ENCODE peak calls at places on chromosome 15, in seven cellular contexts. U, Q, B, T, R, F and E are unnamed samples.

GRCh38 chr15:49103002-49103401 is 52.4 kb downstream of the COPS2 start:
- DNase-seq in F (no peak), T (no peak), B (no peak), U (no peak), R (no peak), Q (peak), E (no peak)

GRCh38 chr15:82855286-82856092 is 46.1 kb downstream of the WHAMM start:
- DNase-seq in B (no peak), U (no peak), R (no peak), F (peak), Q (no peak), T (no peak), E (no peak)

GRCh38 chr15:74793135-74794028 is 11.5 kb downstream of the CSK start:
- DNase-seq in Q (no peak), B (no peak), U (peak), R (no peak), F (no peak), T (no peak), E (peak)

GRCh38 chr15:85329561-85330421 is 50.6 kb upstream of the AKAP13 start:
- DNase-seq in F (no peak), U (no peak), B (no peak), R (no peak), T (no peak), Q (peak), E (peak)

GRCh38 chr15:63908986-63909385 is 75.2 kb upstream of the HERC1 start:
- DNase-seq in B (no peak), U (no peak), F (no peak), T (no peak), R (no peak), Q (peak), E (no peak)

GRCh38 chr15:85048430-85048829 is 66.8 kb downstream of the PDE8A start:
- DNase-seq in U (no peak), B (no peak), R (no peak), T (no peak), F (no peak), Q (peak), E (no peak)

GRCh38 chr15:81888748-81889479 is 156.9 kb downstream of the MEX3B start:
- DNase-seq in Q (peak), B (no peak), R (no peak), T (no peak), F (no peak), U (no peak), E (no peak)

GRCh38 chr15:68380456-68380855 is 51.5 kb downstream of the ITGA11 start:
- DNase-seq in Q (no peak), T (no peak), U (no peak), R (no peak), B (no peak), F (no peak), E (peak)

GRCh38 chr15:90086868-90087268 is 15.4 kb downstream of the IDH2 start:
- DNase-seq in T (no peak), Q (peak), B (peak), U (no peak), F (no peak), R (no peak), E (peak)

GRCh38 chr15:81166949-81167816 is 29.5 kb upstream of the IL16 start:
- DNase-seq in R (no peak), Q (no peak), U (no peak), T (no peak), F (no peak), B (no peak), E (no peak)

GRCh38 chr15:74011610-74012009 is 17.1 kb downstream of the PML start:
- DNase-seq in T (no peak), F (no peak), B (no peak), R (no peak), Q (peak), U (no peak), E (no peak)

GRCh38 chr15:36557364-36557763 is 22.1 kb upstream of the CDIN1 start:
- DNase-seq in B (no peak), U (no peak), T (no peak), R (no peak), F (no peak), Q (no peak), E (no peak)

GRCh38 chr15:28979208-28979891 is 93.6 kb downstream of the APBA2 start:
- DNase-seq in R (no peak), B (no peak), T (no peak), U (no peak), F (no peak), Q (no peak), E (no peak)

GRCh38 chr15:98428253-98428989 is 219.9 kb upstream of the IGF1R start:
- DNase-seq in U (no peak), Q (peak), T (no peak), R (peak), B (peak), F (peak), E (peak)

GRCh38 chr15:87354661-87355410 is 901.7 kb downstream of the NTRK3 start:
- DNase-seq in F (no peak), U (no peak), Q (peak), B (no peak), T (no peak), R (no peak), E (no peak)

GRCh38 chr15:40093224-40093842 is 15.3 kb downstream of the BMF start:
- DNase-seq in U (no peak), F (no peak), R (no peak), T (no peak), Q (peak), B (no peak), E (no peak)

GRCh38 chr15:45372032-45372995 is 6.0 kb downstream of the GATM start:
- DNase-seq in T (no peak), U (no peak), F (no peak), R (peak), Q (no peak), B (no peak), E (no peak)

GRCh38 chr15:89127054-89127702 is 38.9 kb downstream of the ABHD2 start:
- DNase-seq in R (no peak), F (peak), B (no peak), U (no peak), T (no peak), Q (peak), E (no peak)

GRCh38 chr15:90042766-90043525 is 41.8 kb downstream of the ZNF710 start:
- DNase-seq in R (no peak), Q (no peak), B (no peak), U (no peak), F (no peak), T (no peak), E (no peak)

GRCh38 chr15:83113881-83114280 is 6.4 kb downstream of the TM6SF1 start:
- DNase-seq in B (no peak), R (no peak), U (no peak), F (no peak), T (no peak), Q (no peak), E (no peak)

GRCh38 chr15:73237910-73238309 is 130.8 kb downstream of the HCN4 start:
- DNase-seq in B (no peak), R (no peak), U (no peak), Q (no peak), T (no peak), F (no peak), E (no peak)

GRCh38 chr15:85306946-85307686 is 73.3 kb upstream of the AKAP13 start:
- DNase-seq in B (no peak), F (peak), R (no peak), U (no peak), T (no peak), Q (no peak), E (no peak)

GRCh38 chr15:39583586-39584265 is 2.8 kb downstream of the THBS1 start:
- DNase-seq in B (peak), F (no peak), Q (peak), U (no peak), T (no peak), R (no peak), E (peak)

GRCh38 chr15:69414702-69415161 is 583 bp downstream of the KIF23 start:
- DNase-seq in B (peak), Q (peak), T (no peak), F (peak), R (peak), U (no peak), E (peak)

GRCh38 chr15:85760531-85761371 is 34.0 kb downstream of the KLHL25 start:
- DNase-seq in T (no peak), Q (no peak), U (no peak), R (no peak), F (no peak), B (no peak), E (no peak)